ENCODE peak calls at places on chromosomes 13 and 19, in five cellular contexts. One of them, this sample, is unnamed. For H3K27me3, the result is how much of the 10 kb centered on the place peaks cover.

GRCh38 chr19:42074513-42075363 is 1.2 kb upstream of the ZNF574 start:
- DNase-seq in CD4-positive, alpha-beta T cell: peak
- DNase-seq in Peyer's patch: peak
- DNase-seq in tibial artery: no peak
- DNase-seq in fibroblast of lung: no peak
- DNase-seq in this sample: no peak

GRCh38 chr13:27349458-27349857 is 75.0 kb upstream of the GTF3A start:
- DNase-seq in CD4-positive, alpha-beta T cell: no peak
- DNase-seq in Peyer's patch: no peak
- DNase-seq in tibial artery: no peak
- DNase-seq in fibroblast of lung: peak
- DNase-seq in this sample: no peak

GRCh38 chr19:8525401-8525684 is 11.4 kb upstream of the ZNF414 start:
- DNase-seq in CD4-positive, alpha-beta T cell: no peak
- DNase-seq in Peyer's patch: no peak
- DNase-seq in tibial artery: no peak
- DNase-seq in fibroblast of lung: no peak
- DNase-seq in this sample: no peak

GRCh38 chr19:37055330-37055729 is 22.9 kb upstream of the ZNF420 start:
- DNase-seq in CD4-positive, alpha-beta T cell: no peak
- DNase-seq in Peyer's patch: no peak
- DNase-seq in tibial artery: no peak
- DNase-seq in fibroblast of lung: no peak
- DNase-seq in this sample: no peak

GRCh38 chr13:59391696-59392095 is 772.0 kb downstream of the DIAPH3 start:
- DNase-seq in CD4-positive, alpha-beta T cell: peak
- DNase-seq in Peyer's patch: peak
- DNase-seq in tibial artery: no peak
- DNase-seq in fibroblast of lung: peak
- DNase-seq in this sample: no peak

GRCh38 chr19:10086032-10086903 is at the start of gene SHFL:
- DNase-seq in CD4-positive, alpha-beta T cell: peak
- DNase-seq in Peyer's patch: peak
- DNase-seq in tibial artery: peak
- DNase-seq in fibroblast of lung: peak
- DNase-seq in this sample: peak

GRCh38 chr13:25046985-25047660 is 48.8 kb upstream of the PABPC3 start:
- DNase-seq in CD4-positive, alpha-beta T cell: no peak
- DNase-seq in Peyer's patch: no peak
- DNase-seq in tibial artery: no peak
- DNase-seq in fibroblast of lung: peak
- DNase-seq in this sample: peak

GRCh38 chr19:5947435-5947834 is 30.5 kb downstream of the RANBP3 start:
- DNase-seq in CD4-positive, alpha-beta T cell: no peak
- DNase-seq in Peyer's patch: peak
- DNase-seq in tibial artery: peak
- DNase-seq in fibroblast of lung: peak
- DNase-seq in this sample: peak

GRCh38 chr13:109857325-109857724 is 70.9 kb upstream of the IRS2 start:
- DNase-seq in CD4-positive, alpha-beta T cell: no peak
- DNase-seq in Peyer's patch: no peak
- DNase-seq in tibial artery: no peak
- DNase-seq in fibroblast of lung: no peak
- DNase-seq in this sample: no peak

GRCh38 chr13:78024996-78025395 is 106.4 kb upstream of the EDNRB start:
- DNase-seq in CD4-positive, alpha-beta T cell: no peak
- DNase-seq in Peyer's patch: no peak
- DNase-seq in tibial artery: no peak
- DNase-seq in fibroblast of lung: no peak
- DNase-seq in this sample: no peak

GRCh38 chr13:92963029-92963428 is 263.6 kb upstream of the GPC6 start:
- DNase-seq in CD4-positive, alpha-beta T cell: no peak
- DNase-seq in Peyer's patch: no peak
- DNase-seq in tibial artery: no peak
- DNase-seq in fibroblast of lung: peak
- DNase-seq in this sample: no peak

GRCh38 chr19:31674503-31675186 is 325.4 kb upstream of the TSHZ3 start:
- DNase-seq in CD4-positive, alpha-beta T cell: no peak
- DNase-seq in Peyer's patch: no peak
- DNase-seq in tibial artery: no peak
- DNase-seq in fibroblast of lung: peak
- DNase-seq in this sample: no peak

GRCh38 chr13:51913421-51914136 is 51.8 kb downstream of the CCDC70 start:
- DNase-seq in CD4-positive, alpha-beta T cell: no peak
- DNase-seq in Peyer's patch: no peak
- DNase-seq in tibial artery: no peak
- DNase-seq in fibroblast of lung: no peak
- DNase-seq in this sample: no peak

GRCh38 chr13:87084192-87084591 is 587.0 kb upstream of the SLITRK5 start:
- DNase-seq in CD4-positive, alpha-beta T cell: no peak
- DNase-seq in Peyer's patch: no peak
- DNase-seq in tibial artery: no peak
- DNase-seq in fibroblast of lung: no peak
- DNase-seq in this sample: no peak

GRCh38 chr13:40974460-40975407 is 44.4 kb downstream of the ELF1 start:
- DNase-seq in CD4-positive, alpha-beta T cell: no peak
- DNase-seq in Peyer's patch: peak
- DNase-seq in tibial artery: no peak
- DNase-seq in fibroblast of lung: peak
- DNase-seq in this sample: no peak

GRCh38 chr19:49422407-49423277 is 599 bp downstream of the PTH2 start:
- DNase-seq in CD4-positive, alpha-beta T cell: peak
- DNase-seq in Peyer's patch: no peak
- DNase-seq in tibial artery: no peak
- DNase-seq in fibroblast of lung: peak
- DNase-seq in this sample: no peak

GRCh38 chr19:58558066-58558622 is at the start of gene UBE2M:
- DNase-seq in CD4-positive, alpha-beta T cell: peak
- DNase-seq in Peyer's patch: peak
- DNase-seq in tibial artery: peak
- DNase-seq in fibroblast of lung: peak
- DNase-seq in this sample: no peak

GRCh38 chr13:76398426-76398825 is 487.8 kb downstream of the KCTD12 start:
- DNase-seq in CD4-positive, alpha-beta T cell: no peak
- DNase-seq in Peyer's patch: no peak
- DNase-seq in tibial artery: no peak
- DNase-seq in fibroblast of lung: no peak
- DNase-seq in this sample: no peak

GRCh38 chr13:37869506-37869755 is 141 bp downstream of the TRPC4 start:
- DNase-seq in CD4-positive, alpha-beta T cell: no peak
- DNase-seq in Peyer's patch: no peak
- DNase-seq in tibial artery: no peak
- DNase-seq in fibroblast of lung: no peak
- DNase-seq in this sample: no peak

GRCh38 chr13:41516166-41516565 is 58.8 kb downstream of the RGCC start:
- DNase-seq in CD4-positive, alpha-beta T cell: no peak
- DNase-seq in Peyer's patch: no peak
- DNase-seq in tibial artery: no peak
- DNase-seq in fibroblast of lung: no peak
- DNase-seq in this sample: no peak

GRCh38 chr13:31042501-31043165 is 110.2 kb downstream of the TEX26 start:
- DNase-seq in CD4-positive, alpha-beta T cell: no peak
- DNase-seq in Peyer's patch: peak
- DNase-seq in tibial artery: no peak
- DNase-seq in fibroblast of lung: no peak
- DNase-seq in this sample: no peak

GRCh38 chr19:10643166-10643967 is 10.8 kb upstream of the ILF3 start:
- DNase-seq in CD4-positive, alpha-beta T cell: no peak
- DNase-seq in Peyer's patch: no peak
- DNase-seq in tibial artery: no peak
- DNase-seq in fibroblast of lung: no peak
- DNase-seq in this sample: no peak

GRCh38 chr19:46586294-46586693 is 14.8 kb upstream of the CALM3 start:
- DNase-seq in CD4-positive, alpha-beta T cell: no peak
- DNase-seq in Peyer's patch: no peak
- DNase-seq in tibial artery: no peak
- DNase-seq in fibroblast of lung: no peak
- DNase-seq in this sample: no peak

GRCh38 chr19:4851551-4852290 is 15.7 kb downstream of the PLIN3 start:
- DNase-seq in CD4-positive, alpha-beta T cell: peak
- DNase-seq in Peyer's patch: peak
- DNase-seq in tibial artery: peak
- DNase-seq in fibroblast of lung: no peak
- DNase-seq in this sample: peak

GRCh38 chr13:26168276-26168814 is 53.8 kb downstream of the RNF6 start:
- DNase-seq in CD4-positive, alpha-beta T cell: no peak
- DNase-seq in Peyer's patch: no peak
- DNase-seq in tibial artery: no peak
- DNase-seq in fibroblast of lung: no peak
- DNase-seq in this sample: no peak

GRCh38 chr13:109785141-109785891 is 1.1 kb downstream of the IRS2 start:
- DNase-seq in CD4-positive, alpha-beta T cell: peak
- DNase-seq in Peyer's patch: peak
- DNase-seq in tibial artery: peak
- DNase-seq in fibroblast of lung: peak
- DNase-seq in this sample: no peak

GRCh38 chr19:13561461-13561860 is 55.2 kb upstream of the CACNA1A start:
- DNase-seq in CD4-positive, alpha-beta T cell: no peak
- DNase-seq in Peyer's patch: no peak
- DNase-seq in tibial artery: no peak
- DNase-seq in fibroblast of lung: no peak
- DNase-seq in this sample: no peak

GRCh38 chr13:21986602-21987001 is 315.7 kb downstream of the FGF9 start:
- DNase-seq in CD4-positive, alpha-beta T cell: no peak
- DNase-seq in Peyer's patch: peak
- DNase-seq in tibial artery: peak
- DNase-seq in fibroblast of lung: no peak
- DNase-seq in this sample: no peak

GRCh38 chr13:26562538-26562890 is 5.0 kb downstream of the WASF3 start:
- DNase-seq in CD4-positive, alpha-beta T cell: no peak
- DNase-seq in Peyer's patch: no peak
- DNase-seq in tibial artery: no peak
- DNase-seq in fibroblast of lung: peak
- DNase-seq in this sample: no peak

GRCh38 chr19:5579286-5579685 is 11.5 kb upstream of the TINCR start:
- DNase-seq in CD4-positive, alpha-beta T cell: no peak
- DNase-seq in Peyer's patch: no peak
- DNase-seq in tibial artery: no peak
- DNase-seq in fibroblast of lung: no peak
- DNase-seq in this sample: no peak

GRCh38 chr19:32817252-32817912 is 52.2 kb downstream of the SLC7A9 start:
- DNase-seq in CD4-positive, alpha-beta T cell: no peak
- DNase-seq in Peyer's patch: peak
- DNase-seq in tibial artery: no peak
- DNase-seq in fibroblast of lung: no peak
- DNase-seq in this sample: no peak

GRCh38 chr13:111654531-111654930 is 334.1 kb downstream of the TEX29 start:
- DNase-seq in CD4-positive, alpha-beta T cell: no peak
- DNase-seq in Peyer's patch: no peak
- DNase-seq in tibial artery: no peak
- DNase-seq in fibroblast of lung: no peak
- DNase-seq in this sample: no peak

GRCh38 chr13:111658150-111659100 is 338.0 kb downstream of the TEX29 start:
- DNase-seq in CD4-positive, alpha-beta T cell: no peak
- DNase-seq in Peyer's patch: no peak
- DNase-seq in tibial artery: no peak
- DNase-seq in fibroblast of lung: no peak
- DNase-seq in this sample: no peak

GRCh38 chr13:111659236-111659635 is 338.8 kb downstream of the TEX29 start:
- DNase-seq in CD4-positive, alpha-beta T cell: no peak
- DNase-seq in Peyer's patch: no peak
- DNase-seq in tibial artery: no peak
- DNase-seq in fibroblast of lung: no peak
- DNase-seq in this sample: no peak

GRCh38 chr13:111656439-111656838 is 336.0 kb downstream of the TEX29 start:
- DNase-seq in CD4-positive, alpha-beta T cell: no peak
- DNase-seq in Peyer's patch: no peak
- DNase-seq in tibial artery: no peak
- DNase-seq in fibroblast of lung: no peak
- DNase-seq in this sample: no peak

DNA sequence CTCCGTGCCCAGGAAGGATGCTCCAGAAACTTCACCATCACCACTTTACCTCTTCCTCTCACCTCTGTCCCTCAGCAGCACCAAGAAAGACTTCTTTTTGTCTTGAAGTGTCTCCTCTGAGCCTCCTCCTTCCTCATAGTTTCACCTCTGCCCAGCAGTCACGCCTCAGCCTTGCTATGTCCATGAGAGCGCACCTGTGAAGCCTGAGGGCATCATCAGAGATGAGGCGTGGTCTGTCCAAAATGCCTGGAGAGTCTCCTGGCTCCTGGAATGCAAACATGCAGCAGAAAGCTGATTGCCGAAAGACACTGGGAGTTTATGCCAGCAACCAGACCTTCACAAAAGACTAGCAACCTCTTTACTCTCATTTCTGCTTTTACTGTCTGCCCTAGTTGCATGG is 336.6 kb downstream of the TEX29 start:
- DNase-seq in CD4-positive, alpha-beta T cell: no peak
- DNase-seq in Peyer's patch: no peak
- DNase-seq in tibial artery: no peak
- DNase-seq in fibroblast of lung: no peak
- DNase-seq in this sample: no peak
- H3K27me3 ChIP-seq in CD4-positive, alpha-beta T cell: under half
- H3K27me3 ChIP-seq in Peyer's patch: under half
- H3K27me3 ChIP-seq in tibial artery: under half
- H3K27me3 ChIP-seq in fibroblast of lung: under half
- H3K27me3 ChIP-seq in this sample: under half

GRCh38 chr19:52231154-52231565 is 38.2 kb upstream of the ZNF766 start:
- DNase-seq in CD4-positive, alpha-beta T cell: no peak
- DNase-seq in Peyer's patch: no peak
- DNase-seq in tibial artery: no peak
- DNase-seq in fibroblast of lung: peak
- DNase-seq in this sample: no peak
- H3K27ac ChIP-seq in CD4-positive, alpha-beta T cell: no peak
- H3K27ac ChIP-seq in Peyer's patch: no peak
- H3K27ac ChIP-seq in tibial artery: no peak
- H3K27ac ChIP-seq in fibroblast of lung: no peak
- H3K27ac ChIP-seq in this sample: no peak

GRCh38 chr19:55176116-55176515 is 4.0 kb downstream of the SYT5 start:
- DNase-seq in CD4-positive, alpha-beta T cell: no peak
- DNase-seq in Peyer's patch: no peak
- DNase-seq in tibial artery: no peak
- DNase-seq in fibroblast of lung: no peak
- DNase-seq in this sample: no peak

GRCh38 chr19:55181740-55182139 is 1.7 kb upstream of the SYT5 start:
- DNase-seq in CD4-positive, alpha-beta T cell: no peak
- DNase-seq in Peyer's patch: no peak
- DNase-seq in tibial artery: no peak
- DNase-seq in fibroblast of lung: no peak
- DNase-seq in this sample: no peak

GRCh38 chr19:55178781-55179569 is 1.1 kb downstream of the SYT5 start:
- DNase-seq in CD4-positive, alpha-beta T cell: peak
- DNase-seq in Peyer's patch: peak
- DNase-seq in tibial artery: no peak
- DNase-seq in fibroblast of lung: peak
- DNase-seq in this sample: peak

GRCh38 chr19:55175117-55175867 is 4.8 kb downstream of the SYT5 start:
- DNase-seq in CD4-positive, alpha-beta T cell: no peak
- DNase-seq in Peyer's patch: no peak
- DNase-seq in tibial artery: no peak
- DNase-seq in fibroblast of lung: no peak
- DNase-seq in this sample: peak

GRCh38 chr19:55179570-55180484 is at the start of gene SYT5:
- DNase-seq in CD4-positive, alpha-beta T cell: peak
- DNase-seq in Peyer's patch: peak
- DNase-seq in tibial artery: no peak
- DNase-seq in fibroblast of lung: no peak
- DNase-seq in this sample: no peak
- H3K27me3 ChIP-seq in CD4-positive, alpha-beta T cell: half or more
- H3K27me3 ChIP-seq in Peyer's patch: under half
- H3K27me3 ChIP-seq in tibial artery: half or more
- H3K27me3 ChIP-seq in fibroblast of lung: under half
- H3K27me3 ChIP-seq in this sample: under half

GRCh38 chr13:100483836-100484381 is 104.7 kb downstream of the GGACT start:
- DNase-seq in CD4-positive, alpha-beta T cell: no peak
- DNase-seq in Peyer's patch: no peak
- DNase-seq in tibial artery: no peak
- DNase-seq in fibroblast of lung: no peak
- DNase-seq in this sample: no peak
- H3K27ac ChIP-seq in CD4-positive, alpha-beta T cell: no peak
- H3K27ac ChIP-seq in Peyer's patch: no peak
- H3K27ac ChIP-seq in tibial artery: no peak
- H3K27ac ChIP-seq in fibroblast of lung: no peak
- H3K27ac ChIP-seq in this sample: no peak

This sample was measured in dorsolateral prefrontal cortex.